ENCODE peak calls at places on chromosomes 4 and X, in four cellular contexts. Q is CD8-positive, alpha-beta memory T cell; E is transverse colon; W is H9. D is an unnamed sample.

GRCh38 chr4:93066746-93067145 is 761.8 kb upstream of the ATOH1 start:
- DNase-seq in Q (no peak), E (no peak), W (no peak), D (no peak)

GRCh38 chr4:17038510-17039176 is 140.2 kb upstream of the LDB2 start:
- DNase-seq in Q (no peak), E (no peak), W (no peak), D (no peak)

GRCh38 chr4:125168531-125168930 is 146.2 kb upstream of the FAT4 start:
- DNase-seq in Q (no peak), E (no peak), W (no peak), D (no peak)

GRCh38 chrX:22577181-22577580 is 304.5 kb downstream of the CBLL2 start:
- DNase-seq in Q (no peak), E (no peak), W (no peak), D (no peak)

GRCh38 chrX:153692611-153693156 is 5.0 kb downstream of the SLC6A8 start:
- DNase-seq in Q (no peak), E (no peak), W (no peak), D (no peak)

GRCh38 chr4:121411151-121411744 is 30.4 kb upstream of the QRFPR start:
- DNase-seq in Q (no peak), E (no peak), W (peak), D (no peak)

GRCh38 chrX:48665991-48666390 is 17.6 kb upstream of the WAS start:
- DNase-seq in Q (no peak), E (no peak), W (no peak), D (no peak)

GRCh38 chrX:42107495-42108139 is 184.3 kb upstream of the CASK start:
- DNase-seq in Q (no peak), E (no peak), W (no peak), D (no peak)

GRCh38 chrX:65667503-65668355 is at the start of gene MSN:
- DNase-seq in Q (peak), E (peak), W (peak), D (peak)

GRCh38 chr4:183506389-183506735 is 1.5 kb downstream of the ING2 start:
- DNase-seq in Q (no peak), E (no peak), W (no peak), D (no peak)

GRCh38 chrX:71098302-71098701 is 2.7 kb downstream of the FOXO4 start:
- DNase-seq in Q (peak), E (peak), W (no peak), D (peak)

GRCh38 chrX:112108145-112108544 is 25.6 kb upstream of the TRPC5 start:
- DNase-seq in Q (no peak), E (no peak), W (no peak), D (no peak)

GRCh38 chr4:171954650-171955049 is 141.4 kb downstream of the GALNTL6 start:
- DNase-seq in Q (no peak), E (no peak), W (no peak), D (no peak)

GRCh38 chr4:76696109-76696508 is 201.8 kb downstream of the SOWAHB start:
- DNase-seq in Q (no peak), E (no peak), W (peak), D (peak)

GRCh38 chrX:21728276-21728968 is 29.5 kb downstream of the SMPX start:
- DNase-seq in Q (no peak), E (no peak), W (no peak), D (no peak)

GRCh38 chr4:181007751-181008150 is 1235.5 kb upstream of the TENM3 start:
- DNase-seq in Q (no peak), E (no peak), W (no peak), D (no peak)

GRCh38 chr4:181030961-181031360 is 1212.2 kb upstream of the TENM3 start:
- DNase-seq in Q (no peak), E (no peak), W (no peak), D (no peak)

GRCh38 chrX:100615015-100615414 is 21.6 kb downstream of the TSPAN6 start:
- DNase-seq in Q (no peak), E (peak), W (peak), D (peak)

GRCh38 chr4:165326831-165327210 is 648 bp upstream of the MSMO1 start:
- DNase-seq in Q (no peak), E (peak), W (peak), D (peak)

GRCh38 chrX:53004038-53004437 is 44.6 kb upstream of the GPR173 start:
- DNase-seq in Q (no peak), E (no peak), W (no peak), D (no peak)

GRCh38 chr4:23932935-23933334 is 43.1 kb upstream of the PPARGC1A start:
- DNase-seq in Q (no peak), E (no peak), W (peak), D (no peak)

GRCh38 chrX:148333989-148334388 is 166.4 kb upstream of the AFF2 start:
- DNase-seq in Q (no peak), E (no peak), W (no peak), D (no peak)

GRCh38 chr4:13481569-13481968 is 2.6 kb downstream of the RAB28 start:
- DNase-seq in Q (no peak), E (no peak), W (no peak), D (no peak)

GRCh38 chr4:107760281-107760947 is 40.4 kb upstream of the PAPSS1 start:
- DNase-seq in Q (no peak), E (peak), W (no peak), D (peak)

GRCh38 chrX:154310991-154311541 is 15.5 kb downstream of the TKTL1 start:
- DNase-seq in Q (no peak), E (no peak), W (no peak), D (peak)

GRCh38 chrX:46575991-46576392 is 2.4 kb downstream of the CHST7 start:
- DNase-seq in Q (no peak), E (no peak), W (no peak), D (peak)

GRCh38 chr4:174669278-174669677 is 147.0 kb upstream of the HPGD start:
- DNase-seq in Q (no peak), E (no peak), W (no peak), D (no peak)

GRCh38 chrX:63430026-63430425 is 78.9 kb upstream of the SPIN4 start:
- DNase-seq in Q (no peak), E (no peak), W (no peak), D (no peak)

GRCh38 chrX:16022580-16023170 is 100.7 kb upstream of the GRPR start:
- DNase-seq in Q (no peak), E (no peak), W (no peak), D (no peak)

GRCh38 chrX:155247497-155247896 is 16.8 kb downstream of the RAB39B start:
- DNase-seq in Q (no peak), E (no peak), W (no peak), D (no peak)

GRCh38 chrX:53000447-53001208 is 42.3 kb upstream of the FAM156A start:
- DNase-seq in Q (no peak), E (no peak), W (no peak), D (no peak)

GRCh38 chr4:181301735-181302380 is 941.3 kb upstream of the TENM3 start:
- DNase-seq in Q (no peak), E (peak), W (peak), D (peak)

GRCh38 chr4:157768419-157768818 is 404.4 kb downstream of the GASK1B start:
- DNase-seq in Q (no peak), E (no peak), W (no peak), D (no peak)

GRCh38 chrX:68832101-68832416 is 3.2 kb downstream of the EFNB1 start:
- DNase-seq in Q (no peak), E (peak), W (peak), D (peak)

GRCh38 chr4:155849042-155849441 is 17.0 kb downstream of the ASIC5 start:
- DNase-seq in Q (no peak), E (no peak), W (no peak), D (no peak)

GRCh38 chr4:155855897-155856296 is 10.2 kb downstream of the ASIC5 start:
- DNase-seq in Q (no peak), E (no peak), W (no peak), D (no peak)

GRCh38 chr4:155853189-155853588 is 12.9 kb downstream of the ASIC5 start:
- DNase-seq in Q (no peak), E (no peak), W (no peak), D (no peak)

GRCh38 chr4:155854597-155855226 is 11.4 kb downstream of the ASIC5 start:
- DNase-seq in Q (no peak), E (no peak), W (no peak), D (no peak)
- H3K27ac ChIP-seq in Q (no peak), E (no peak), W (no peak), D (no peak)

GRCh38 chr4:72970756-72971155 is 98.8 kb downstream of the COX18 start:
- DNase-seq in Q (no peak), E (no peak), W (no peak), D (no peak)

GRCh38 chr4:72969957-72970356 is 99.6 kb downstream of the COX18 start:
- DNase-seq in Q (no peak), E (no peak), W (no peak), D (peak)

GRCh38 chr4:72974694-72975487 is 94.6 kb downstream of the COX18 start:
- DNase-seq in Q (no peak), E (no peak), W (no peak), D (peak)

GRCh38 chr4:72975488-72975784 is 94.1 kb downstream of the COX18 start:
- DNase-seq in Q (no peak), E (no peak), W (no peak), D (no peak)

DNA sequence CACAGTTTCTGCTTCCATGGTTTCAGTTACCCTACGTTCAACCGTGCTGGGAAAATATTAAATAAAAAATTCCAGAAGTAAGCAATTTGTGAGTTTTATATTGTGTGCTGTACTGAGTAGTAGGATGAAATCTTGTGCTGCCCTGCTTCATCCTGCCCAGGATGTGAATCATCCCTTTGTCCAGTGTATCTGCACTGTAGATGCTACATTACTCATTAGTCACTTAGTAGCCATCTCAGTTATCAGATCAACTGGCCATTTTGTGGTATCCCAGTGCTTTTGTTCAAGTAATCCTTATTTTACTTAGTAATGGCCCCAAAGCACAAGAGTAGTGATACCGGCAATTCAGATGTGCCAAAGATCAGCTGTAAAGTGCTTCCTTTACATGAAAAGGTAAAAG is 97.9 kb downstream of the COX18 start:
- DNase-seq in Q (no peak), E (no peak), W (no peak), D (no peak)
- H3K27ac ChIP-seq in Q (no peak), E (no peak), W (no peak), D (no peak)

DNA sequence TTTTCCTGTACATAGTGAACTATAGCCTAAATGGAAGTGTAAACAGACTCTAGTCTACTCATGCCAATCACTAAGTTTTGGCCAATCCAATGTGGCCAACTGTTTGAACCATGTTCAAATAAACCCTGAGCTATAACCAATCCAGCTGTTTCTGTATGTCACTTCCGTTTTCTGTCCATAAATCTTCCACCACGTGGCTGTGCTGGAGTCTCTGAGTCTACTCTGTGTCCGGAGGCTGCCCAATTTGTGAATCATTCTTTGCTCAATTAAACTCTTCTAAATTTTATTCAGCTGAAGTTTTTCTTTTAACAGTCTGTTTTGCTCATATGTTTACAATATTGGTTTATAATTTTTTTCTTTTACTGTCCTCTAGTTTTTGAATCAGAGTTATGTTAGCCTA is 112.3 kb upstream of the BANK1 start:
- DNase-seq in Q (no peak), E (no peak), W (no peak), D (no peak)
- H3K27ac ChIP-seq in Q (no peak), E (no peak), W (no peak), D (no peak)

GRCh38 chr4:15043226-15043625 is 40.9 kb downstream of the CPEB2 start:
- DNase-seq in Q (no peak), E (no peak), W (no peak), D (no peak)

GRCh38 chr4:15043922-15044321 is 41.6 kb downstream of the CPEB2 start:
- DNase-seq in Q (no peak), E (no peak), W (no peak), D (no peak)

GRCh38 chr4:15042529-15043167 is 40.4 kb downstream of the CPEB2 start:
- DNase-seq in Q (no peak), E (no peak), W (no peak), D (no peak)

GRCh38 chr4:15037923-15038541 is 35.8 kb downstream of the CPEB2 start:
- DNase-seq in Q (no peak), E (no peak), W (no peak), D (no peak)

DNA sequence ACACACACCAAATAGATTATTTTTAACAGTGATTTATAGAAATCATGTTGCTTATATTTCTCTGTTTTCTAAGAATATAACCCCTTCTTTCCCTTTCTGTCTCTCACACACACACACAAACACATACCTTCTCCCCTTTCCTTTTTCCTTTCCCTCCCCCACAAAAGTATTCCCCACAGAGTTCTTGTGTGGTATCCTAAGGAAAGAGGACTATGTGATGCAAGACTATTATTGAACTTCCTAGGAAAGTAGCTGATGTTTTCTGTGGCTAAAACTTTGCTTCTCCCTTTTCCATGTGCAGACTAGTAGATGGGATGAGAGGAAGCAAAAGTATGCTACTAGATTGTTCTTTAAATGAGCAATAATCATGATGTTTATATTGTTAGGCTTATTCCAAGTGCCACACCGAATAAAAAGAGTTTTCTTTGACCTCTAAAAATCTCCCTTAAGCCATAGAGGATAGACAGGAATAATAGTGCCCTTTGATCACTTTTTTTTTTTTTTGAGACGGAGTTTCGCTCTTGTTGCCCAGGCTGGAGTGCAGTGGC is 38.7 kb downstream of the CPEB2 start:
- DNase-seq in Q (no peak), E (no peak), W (no peak), D (no peak)
- H3K27ac ChIP-seq in Q (no peak), E (peak), W (no peak), D (no peak)

D was measured in thyroid gland.